ENCODE peak calls at places on chromosomes 5 and 9, in eight cellular contexts. One of them, this sample, is unnamed.

GRCh38 chr5:170362102-170362501 is 27.1 kb downstream of the KCNMB1 start:
- ATAC-seq in GM23338: no peak
- ATAC-seq in upper lobe of left lung: no peak
- ATAC-seq in Panc1: no peak
- ATAC-seq in K562: no peak
- ATAC-seq in HCT116: no peak
- ATAC-seq in HepG2: no peak
- ATAC-seq in GM12878: no peak
- ATAC-seq in this sample: no peak

GRCh38 chr5:24621809-24622208 is 23.0 kb downstream of the CDH10 start:
- ATAC-seq in GM23338: no peak
- ATAC-seq in upper lobe of left lung: no peak
- ATAC-seq in Panc1: no peak
- ATAC-seq in K562: no peak
- ATAC-seq in HCT116: no peak
- ATAC-seq in HepG2: no peak
- ATAC-seq in GM12878: no peak
- ATAC-seq in this sample: peak

GRCh38 chr5:178077751-178078150 is 35.6 kb upstream of the N4BP3 start:
- ATAC-seq in GM23338: peak
- ATAC-seq in upper lobe of left lung: no peak
- ATAC-seq in Panc1: no peak
- ATAC-seq in K562: no peak
- ATAC-seq in HCT116: no peak
- ATAC-seq in HepG2: peak
- ATAC-seq in GM12878: no peak
- ATAC-seq in this sample: no peak

GRCh38 chr9:97632992-97633858 is at the start of the genes NCBP1 and TSTD2:
- ATAC-seq in GM23338: peak
- ATAC-seq in upper lobe of left lung: peak
- ATAC-seq in Panc1: peak
- ATAC-seq in K562: peak
- ATAC-seq in HCT116: peak
- ATAC-seq in HepG2: peak
- ATAC-seq in GM12878: peak
- ATAC-seq in this sample: peak

GRCh38 chr9:93541581-93542349 is 34.6 kb upstream of the PHF2 start:
- ATAC-seq in GM23338: no peak
- ATAC-seq in upper lobe of left lung: no peak
- ATAC-seq in Panc1: no peak
- ATAC-seq in K562: no peak
- ATAC-seq in HCT116: no peak
- ATAC-seq in HepG2: no peak
- ATAC-seq in GM12878: no peak
- ATAC-seq in this sample: no peak

GRCh38 chr9:70979971-70980370 is 141.4 kb downstream of the TRPM3 start:
- ATAC-seq in GM23338: no peak
- ATAC-seq in upper lobe of left lung: no peak
- ATAC-seq in Panc1: no peak
- ATAC-seq in K562: no peak
- ATAC-seq in HCT116: no peak
- ATAC-seq in HepG2: no peak
- ATAC-seq in GM12878: no peak
- ATAC-seq in this sample: no peak

GRCh38 chr9:127567119-127567897 is 44.8 kb upstream of the STXBP1 start:
- ATAC-seq in GM23338: peak
- ATAC-seq in upper lobe of left lung: peak
- ATAC-seq in Panc1: peak
- ATAC-seq in K562: peak
- ATAC-seq in HCT116: peak
- ATAC-seq in HepG2: peak
- ATAC-seq in GM12878: no peak
- ATAC-seq in this sample: peak

GRCh38 chr5:11873587-11873986 is 30.7 kb downstream of the CTNND2 start:
- ATAC-seq in GM23338: no peak
- ATAC-seq in upper lobe of left lung: no peak
- ATAC-seq in Panc1: no peak
- ATAC-seq in K562: no peak
- ATAC-seq in HCT116: no peak
- ATAC-seq in HepG2: no peak
- ATAC-seq in GM12878: no peak
- ATAC-seq in this sample: no peak

GRCh38 chr5:134609232-134609851 is 23.3 kb downstream of the SAR1B start:
- ATAC-seq in GM23338: no peak
- ATAC-seq in upper lobe of left lung: no peak
- ATAC-seq in Panc1: no peak
- ATAC-seq in K562: peak
- ATAC-seq in HCT116: no peak
- ATAC-seq in HepG2: peak
- ATAC-seq in GM12878: peak
- ATAC-seq in this sample: no peak

GRCh38 chr5:98975682-98976407 is 47.0 kb upstream of the CHD1 start:
- ATAC-seq in GM23338: no peak
- ATAC-seq in upper lobe of left lung: no peak
- ATAC-seq in Panc1: no peak
- ATAC-seq in K562: no peak
- ATAC-seq in HCT116: no peak
- ATAC-seq in HepG2: no peak
- ATAC-seq in GM12878: peak
- ATAC-seq in this sample: no peak

GRCh38 chr5:111703662-111704061 is 53.3 kb downstream of the NREP start:
- ATAC-seq in GM23338: no peak
- ATAC-seq in upper lobe of left lung: no peak
- ATAC-seq in Panc1: no peak
- ATAC-seq in K562: no peak
- ATAC-seq in HCT116: no peak
- ATAC-seq in HepG2: no peak
- ATAC-seq in GM12878: peak
- ATAC-seq in this sample: no peak

GRCh38 chr9:124841422-124841821 is 11.8 kb upstream of the WDR38 start:
- ATAC-seq in GM23338: no peak
- ATAC-seq in upper lobe of left lung: peak
- ATAC-seq in Panc1: no peak
- ATAC-seq in K562: no peak
- ATAC-seq in HCT116: no peak
- ATAC-seq in HepG2: no peak
- ATAC-seq in GM12878: no peak
- ATAC-seq in this sample: no peak

GRCh38 chr9:13815001-13815400 is 498.9 kb downstream of the NFIB start:
- ATAC-seq in GM23338: no peak
- ATAC-seq in upper lobe of left lung: no peak
- ATAC-seq in Panc1: no peak
- ATAC-seq in K562: no peak
- ATAC-seq in HCT116: no peak
- ATAC-seq in HepG2: no peak
- ATAC-seq in GM12878: no peak
- ATAC-seq in this sample: no peak

GRCh38 chr5:1050449-1051365 is 42.1 kb downstream of the NKD2 start:
- ATAC-seq in GM23338: peak
- ATAC-seq in upper lobe of left lung: no peak
- ATAC-seq in Panc1: peak
- ATAC-seq in K562: no peak
- ATAC-seq in HCT116: no peak
- ATAC-seq in HepG2: no peak
- ATAC-seq in GM12878: no peak
- ATAC-seq in this sample: no peak

GRCh38 chr5:128574041-128574440 is 36.0 kb upstream of the FBN2 start:
- ATAC-seq in GM23338: no peak
- ATAC-seq in upper lobe of left lung: no peak
- ATAC-seq in Panc1: no peak
- ATAC-seq in K562: no peak
- ATAC-seq in HCT116: no peak
- ATAC-seq in HepG2: no peak
- ATAC-seq in GM12878: no peak
- ATAC-seq in this sample: no peak

GRCh38 chr9:6782981-6783380 is 25.2 kb downstream of the KDM4C start:
- ATAC-seq in GM23338: no peak
- ATAC-seq in upper lobe of left lung: no peak
- ATAC-seq in Panc1: no peak
- ATAC-seq in K562: no peak
- ATAC-seq in HCT116: no peak
- ATAC-seq in HepG2: no peak
- ATAC-seq in GM12878: peak
- ATAC-seq in this sample: no peak

GRCh38 chr5:120605325-120606079 is 141.4 kb downstream of the PRR16 start:
- ATAC-seq in GM23338: peak
- ATAC-seq in upper lobe of left lung: no peak
- ATAC-seq in Panc1: no peak
- ATAC-seq in K562: no peak
- ATAC-seq in HCT116: peak
- ATAC-seq in HepG2: no peak
- ATAC-seq in GM12878: no peak
- ATAC-seq in this sample: no peak

DNA sequence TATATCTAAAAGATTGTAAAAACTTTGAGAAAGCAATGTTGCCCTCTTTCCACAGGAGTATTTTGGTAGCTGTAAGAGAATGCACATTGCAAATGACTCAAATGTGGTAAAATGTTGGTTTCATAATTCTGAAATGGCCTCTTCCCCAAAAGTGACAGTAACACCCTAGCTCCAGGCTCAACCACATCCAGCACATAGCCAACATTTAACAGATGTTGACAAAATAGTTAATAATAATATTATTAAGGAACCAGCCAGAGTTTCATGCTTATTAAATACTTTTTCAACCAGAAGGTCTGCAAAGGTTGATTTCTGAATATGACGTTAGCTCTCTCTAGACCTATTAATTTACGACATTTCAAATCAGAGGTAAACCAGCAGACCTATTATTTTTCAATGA is 1.3 kb downstream of the ANXA1 start:
- ATAC-seq in GM23338: no peak
- ATAC-seq in upper lobe of left lung: no peak
- ATAC-seq in Panc1: no peak
- ATAC-seq in K562: peak
- ATAC-seq in HCT116: no peak
- ATAC-seq in HepG2: no peak
- ATAC-seq in GM12878: peak
- ATAC-seq in this sample: no peak
- TF ChIP-seq POLR2AphosphoS5 in GM23338: no peak
- TF ChIP-seq POLR2AphosphoS5 in upper lobe of left lung: no peak
- TF ChIP-seq POLR2AphosphoS5 in Panc1: no peak
- TF ChIP-seq POLR2AphosphoS5 in K562: no peak
- TF ChIP-seq POLR2AphosphoS5 in HCT116: peak
- TF ChIP-seq POLR2AphosphoS5 in HepG2: no peak
- TF ChIP-seq POLR2AphosphoS5 in GM12878: no peak
- TF ChIP-seq POLR2AphosphoS5 in this sample: no peak

DNA sequence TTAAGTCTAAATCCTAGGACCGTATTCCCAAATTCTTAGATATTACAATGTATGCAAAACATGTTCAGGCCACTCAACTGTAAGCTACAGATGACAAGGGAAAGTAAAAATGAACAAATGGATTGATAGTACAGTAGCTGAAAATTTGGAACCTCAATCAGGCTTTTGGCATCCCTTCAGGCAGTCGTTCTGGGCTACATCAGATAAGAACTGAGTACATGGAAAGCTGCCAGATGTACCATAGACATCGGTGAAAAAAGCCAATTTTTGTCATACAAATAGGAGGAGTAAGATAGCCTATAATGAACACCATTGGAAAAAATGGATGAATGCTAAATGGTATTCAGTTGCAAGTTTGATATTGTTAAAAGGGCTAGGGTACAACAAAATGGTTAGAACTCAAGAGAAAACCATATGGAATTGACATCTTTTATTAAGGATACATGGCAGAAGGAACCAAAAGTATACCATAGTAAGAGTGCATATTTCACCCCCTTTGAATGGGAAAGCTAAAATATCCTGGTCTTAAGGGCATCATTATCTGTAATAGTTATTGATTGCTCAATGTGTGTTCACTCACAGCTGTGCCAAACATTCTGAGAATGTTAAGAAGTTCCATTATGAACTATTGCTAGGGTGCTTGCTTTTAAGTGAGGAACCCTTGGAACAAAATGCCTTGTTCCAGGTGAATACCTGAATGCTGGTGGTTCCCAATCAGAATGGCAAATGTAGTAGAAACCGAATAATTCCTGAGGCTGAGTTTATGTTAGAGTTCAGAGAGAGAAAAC is 86.4 kb downstream of the NR3C1 start:
- ATAC-seq in GM23338: no peak
- ATAC-seq in upper lobe of left lung: no peak
- ATAC-seq in Panc1: no peak
- ATAC-seq in K562: peak
- ATAC-seq in HCT116: no peak
- ATAC-seq in HepG2: no peak
- ATAC-seq in GM12878: no peak
- ATAC-seq in this sample: no peak
- TF ChIP-seq POLR2AphosphoS5 in GM23338: no peak
- TF ChIP-seq POLR2AphosphoS5 in upper lobe of left lung: no peak
- TF ChIP-seq POLR2AphosphoS5 in Panc1: no peak
- TF ChIP-seq POLR2AphosphoS5 in K562: no peak
- TF ChIP-seq POLR2AphosphoS5 in HCT116: no peak
- TF ChIP-seq POLR2AphosphoS5 in HepG2: no peak
- TF ChIP-seq POLR2AphosphoS5 in GM12878: no peak
- TF ChIP-seq POLR2AphosphoS5 in this sample: no peak

DNA sequence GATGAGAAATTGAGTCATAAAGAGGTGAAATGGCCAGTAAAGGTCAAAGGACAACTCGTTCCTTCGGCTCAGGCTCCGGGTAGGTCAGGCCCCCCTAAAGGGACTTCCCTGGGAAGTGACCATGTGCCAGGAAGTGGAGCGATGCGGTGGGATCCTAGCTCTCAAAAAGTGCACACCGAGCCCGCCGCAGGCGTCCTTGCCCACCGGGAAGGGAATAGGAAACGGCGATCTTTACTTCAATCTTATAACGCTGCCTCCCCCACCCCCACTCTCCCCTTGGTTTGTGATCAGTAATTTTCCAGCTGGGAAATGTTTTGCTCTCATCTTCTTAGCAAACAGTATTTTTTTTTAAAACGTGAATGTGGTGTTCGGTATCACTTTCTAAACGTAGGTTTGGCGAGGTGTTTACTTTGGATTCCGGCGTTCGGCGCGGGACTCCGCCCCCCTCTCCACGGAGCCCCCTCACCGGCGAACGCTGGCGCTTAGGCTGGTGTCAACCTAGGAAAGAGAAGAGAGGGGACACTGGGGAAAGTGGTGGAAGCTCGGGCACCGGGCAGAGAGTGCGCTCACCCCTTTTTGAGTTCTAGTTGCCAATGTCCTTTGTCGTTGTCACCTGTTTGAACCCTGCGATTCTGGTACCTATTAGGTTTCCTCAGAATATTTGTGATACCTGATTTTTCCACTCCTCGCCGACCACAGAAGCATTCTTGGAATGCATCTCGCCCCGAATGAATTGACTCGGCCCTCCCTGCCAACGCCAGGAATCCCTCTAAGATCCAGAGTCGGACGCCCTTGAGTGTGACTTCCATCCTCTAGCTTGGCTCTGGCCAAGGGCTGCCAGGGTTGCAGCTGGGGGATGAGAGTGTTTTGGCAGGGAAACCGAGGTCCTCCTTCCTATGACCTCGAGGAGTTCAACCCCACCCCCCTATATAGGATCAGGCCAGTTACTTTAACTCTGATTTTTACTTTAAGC is 1.8 kb upstream of the KLF4 start:
- ATAC-seq in GM23338: no peak
- ATAC-seq in upper lobe of left lung: no peak
- ATAC-seq in Panc1: no peak
- ATAC-seq in K562: no peak
- ATAC-seq in HCT116: no peak
- ATAC-seq in HepG2: no peak
- ATAC-seq in GM12878: no peak
- ATAC-seq in this sample: no peak
- TF ChIP-seq POLR2AphosphoS5 in GM23338: no peak
- TF ChIP-seq POLR2AphosphoS5 in upper lobe of left lung: peak
- TF ChIP-seq POLR2AphosphoS5 in Panc1: no peak
- TF ChIP-seq POLR2AphosphoS5 in K562: no peak
- TF ChIP-seq POLR2AphosphoS5 in HCT116: no peak
- TF ChIP-seq POLR2AphosphoS5 in HepG2: no peak
- TF ChIP-seq POLR2AphosphoS5 in GM12878: no peak
- TF ChIP-seq POLR2AphosphoS5 in this sample: peak

GRCh38 chr9:33620738-33621439 is 96.8 kb downstream of the ANKRD18B start:
- ATAC-seq in GM23338: no peak
- ATAC-seq in upper lobe of left lung: no peak
- ATAC-seq in Panc1: no peak
- ATAC-seq in K562: no peak
- ATAC-seq in HCT116: no peak
- ATAC-seq in HepG2: no peak
- ATAC-seq in GM12878: no peak
- ATAC-seq in this sample: peak
- TF ChIP-seq POLR2AphosphoS5 in GM23338: no peak
- TF ChIP-seq POLR2AphosphoS5 in upper lobe of left lung: no peak
- TF ChIP-seq POLR2AphosphoS5 in Panc1: no peak
- TF ChIP-seq POLR2AphosphoS5 in K562: no peak
- TF ChIP-seq POLR2AphosphoS5 in HCT116: no peak
- TF ChIP-seq POLR2AphosphoS5 in HepG2: no peak
- TF ChIP-seq POLR2AphosphoS5 in GM12878: no peak
- TF ChIP-seq POLR2AphosphoS5 in this sample: no peak